ENCODE peak calls at places on chromosomes 5 and 9, in four cellular contexts. One of them, this sample, is unnamed.

GRCh38 chr5:92939428-92939827 is 641.6 kb downstream of the NR2F1-AS1 start:
- DNase-seq in brain microvascular endothelial cell: no peak
- DNase-seq in NB4: no peak
- DNase-seq in epithelial cell of esophagus: no peak
- DNase-seq in this sample: peak

GRCh38 chr5:35674049-35674448 is 56.4 kb downstream of the SPEF2 start:
- DNase-seq in brain microvascular endothelial cell: no peak
- DNase-seq in NB4: no peak
- DNase-seq in epithelial cell of esophagus: no peak
- DNase-seq in this sample: no peak

GRCh38 chr5:143642791-143643190 is 169.2 kb upstream of the HMHB1 start:
- DNase-seq in brain microvascular endothelial cell: no peak
- DNase-seq in NB4: no peak
- DNase-seq in epithelial cell of esophagus: no peak
- DNase-seq in this sample: no peak

GRCh38 chr5:73901455-73901854 is 275.5 kb downstream of the ARHGEF28 start:
- DNase-seq in brain microvascular endothelial cell: no peak
- DNase-seq in NB4: peak
- DNase-seq in epithelial cell of esophagus: peak
- DNase-seq in this sample: no peak

GRCh38 chr9:78769684-78770083 is 472.8 kb downstream of the PSAT1 start:
- DNase-seq in brain microvascular endothelial cell: no peak
- DNase-seq in NB4: no peak
- DNase-seq in epithelial cell of esophagus: peak
- DNase-seq in this sample: no peak

GRCh38 chr5:61023131-61023530 is 78.1 kb downstream of the NDUFAF2 start:
- DNase-seq in brain microvascular endothelial cell: no peak
- DNase-seq in NB4: no peak
- DNase-seq in epithelial cell of esophagus: no peak
- DNase-seq in this sample: peak

GRCh38 chr5:93967923-93968322 is 226.5 kb upstream of the POU5F2 start:
- DNase-seq in brain microvascular endothelial cell: no peak
- DNase-seq in NB4: no peak
- DNase-seq in epithelial cell of esophagus: no peak
- DNase-seq in this sample: no peak

GRCh38 chr5:38602641-38603040 is 46.2 kb upstream of the LIFR start:
- DNase-seq in brain microvascular endothelial cell: no peak
- DNase-seq in NB4: no peak
- DNase-seq in epithelial cell of esophagus: no peak
- DNase-seq in this sample: no peak

GRCh38 chr5:171459839-171460238 is 40.4 kb downstream of the FGF18 start:
- DNase-seq in brain microvascular endothelial cell: no peak
- DNase-seq in NB4: no peak
- DNase-seq in epithelial cell of esophagus: no peak
- DNase-seq in this sample: no peak

GRCh38 chr9:114321759-114322158 is 1.1 kb upstream of the ORM1 start:
- DNase-seq in brain microvascular endothelial cell: peak
- DNase-seq in NB4: no peak
- DNase-seq in epithelial cell of esophagus: no peak
- DNase-seq in this sample: no peak

GRCh38 chr5:18533137-18533536 is 898.9 kb downstream of the TAF11L14 start:
- DNase-seq in brain microvascular endothelial cell: no peak
- DNase-seq in NB4: no peak
- DNase-seq in epithelial cell of esophagus: no peak
- DNase-seq in this sample: no peak

GRCh38 chr9:22210262-22210661 is 201.2 kb upstream of the CDKN2B start:
- DNase-seq in brain microvascular endothelial cell: no peak
- DNase-seq in NB4: no peak
- DNase-seq in epithelial cell of esophagus: peak
- DNase-seq in this sample: peak

GRCh38 chr5:122035913-122036312 is 42.1 kb downstream of the LOX start:
- DNase-seq in brain microvascular endothelial cell: no peak
- DNase-seq in NB4: no peak
- DNase-seq in epithelial cell of esophagus: no peak
- DNase-seq in this sample: peak

GRCh38 chr5:131264453-131265200 is 774 bp downstream of the CDC42SE2 start:
- DNase-seq in brain microvascular endothelial cell: no peak
- DNase-seq in NB4: peak
- DNase-seq in epithelial cell of esophagus: peak
- DNase-seq in this sample: peak

GRCh38 chr9:21995652-21996275 is 1.2 kb downstream of the CDKN2B-AS1 start:
- DNase-seq in brain microvascular endothelial cell: no peak
- DNase-seq in NB4: no peak
- DNase-seq in epithelial cell of esophagus: peak
- DNase-seq in this sample: peak

GRCh38 chr9:32395483-32396216 is 11.2 kb downstream of the ACO1 start:
- DNase-seq in brain microvascular endothelial cell: peak
- DNase-seq in NB4: peak
- DNase-seq in epithelial cell of esophagus: peak
- DNase-seq in this sample: peak

GRCh38 chr5:135457424-135458071 is 5.4 kb upstream of the TIFAB start:
- DNase-seq in brain microvascular endothelial cell: peak
- DNase-seq in NB4: peak
- DNase-seq in epithelial cell of esophagus: peak
- DNase-seq in this sample: peak

GRCh38 chr9:93665128-93665565 is 88.8 kb downstream of the PHF2 start:
- DNase-seq in brain microvascular endothelial cell: no peak
- DNase-seq in NB4: no peak
- DNase-seq in epithelial cell of esophagus: no peak
- DNase-seq in this sample: no peak

GRCh38 chr5:76384705-76385104 is 18.4 kb upstream of the IQGAP2 start:
- DNase-seq in brain microvascular endothelial cell: no peak
- DNase-seq in NB4: no peak
- DNase-seq in epithelial cell of esophagus: no peak
- DNase-seq in this sample: no peak

GRCh38 chr9:26566141-26566540 is 326.5 kb downstream of the CAAP1 start:
- DNase-seq in brain microvascular endothelial cell: no peak
- DNase-seq in NB4: no peak
- DNase-seq in epithelial cell of esophagus: no peak
- DNase-seq in this sample: no peak

GRCh38 chr9:116653580-116654355 is 33.3 kb upstream of the TRIM32 start:
- DNase-seq in brain microvascular endothelial cell: no peak
- DNase-seq in NB4: no peak
- DNase-seq in epithelial cell of esophagus: peak
- DNase-seq in this sample: peak

GRCh38 chr5:148848378-148849031 is 22.1 kb downstream of the ADRB2 start:
- DNase-seq in brain microvascular endothelial cell: no peak
- DNase-seq in NB4: no peak
- DNase-seq in epithelial cell of esophagus: no peak
- DNase-seq in this sample: no peak

GRCh38 chr5:77906806-77907205 is 130.7 kb upstream of the TBCA start:
- DNase-seq in brain microvascular endothelial cell: no peak
- DNase-seq in NB4: no peak
- DNase-seq in epithelial cell of esophagus: peak
- DNase-seq in this sample: peak

GRCh38 chr9:87198716-87199115 is 251.4 kb upstream of the GAS1 start:
- DNase-seq in brain microvascular endothelial cell: no peak
- DNase-seq in NB4: no peak
- DNase-seq in epithelial cell of esophagus: peak
- DNase-seq in this sample: no peak

GRCh38 chr9:76624381-76625048 is 139.7 kb upstream of the PCA3 start:
- DNase-seq in brain microvascular endothelial cell: no peak
- DNase-seq in NB4: no peak
- DNase-seq in epithelial cell of esophagus: no peak
- DNase-seq in this sample: no peak

GRCh38 chr9:18452276-18452675 is 21.7 kb upstream of the ADAMTSL1 start:
- DNase-seq in brain microvascular endothelial cell: no peak
- DNase-seq in NB4: no peak
- DNase-seq in epithelial cell of esophagus: no peak
- DNase-seq in this sample: no peak

GRCh38 chr5:158979749-158980521 is 119.8 kb downstream of the EBF1 start:
- DNase-seq in brain microvascular endothelial cell: peak
- DNase-seq in NB4: no peak
- DNase-seq in epithelial cell of esophagus: peak
- DNase-seq in this sample: peak

GRCh38 chr5:176543428-176544182 is 5.5 kb upstream of the CDHR2 start:
- DNase-seq in brain microvascular endothelial cell: no peak
- DNase-seq in NB4: peak
- DNase-seq in epithelial cell of esophagus: peak
- DNase-seq in this sample: peak

GRCh38 chr5:34652916-34653315 is 3.2 kb upstream of the RAI14 start:
- DNase-seq in brain microvascular endothelial cell: peak
- DNase-seq in NB4: no peak
- DNase-seq in epithelial cell of esophagus: no peak
- DNase-seq in this sample: no peak

GRCh38 chr9:113222482-113222841 is 1.1 kb downstream of the SLC31A1 start:
- DNase-seq in brain microvascular endothelial cell: no peak
- DNase-seq in NB4: peak
- DNase-seq in epithelial cell of esophagus: peak
- DNase-seq in this sample: peak

GRCh38 chr5:61228691-61229280 is 66.5 kb upstream of the SMIM15 start:
- DNase-seq in brain microvascular endothelial cell: no peak
- DNase-seq in NB4: peak
- DNase-seq in epithelial cell of esophagus: peak
- DNase-seq in this sample: peak

GRCh38 chr9:37262410-37262809 is 142.0 kb downstream of the ZCCHC7 start:
- DNase-seq in brain microvascular endothelial cell: peak
- DNase-seq in NB4: peak
- DNase-seq in epithelial cell of esophagus: peak
- DNase-seq in this sample: peak
- TF ChIP-seq CTCF in brain microvascular endothelial cell: peak
- TF ChIP-seq CTCF in NB4: no peak
- TF ChIP-seq CTCF in epithelial cell of esophagus: peak
- TF ChIP-seq CTCF in this sample: peak

DNA sequence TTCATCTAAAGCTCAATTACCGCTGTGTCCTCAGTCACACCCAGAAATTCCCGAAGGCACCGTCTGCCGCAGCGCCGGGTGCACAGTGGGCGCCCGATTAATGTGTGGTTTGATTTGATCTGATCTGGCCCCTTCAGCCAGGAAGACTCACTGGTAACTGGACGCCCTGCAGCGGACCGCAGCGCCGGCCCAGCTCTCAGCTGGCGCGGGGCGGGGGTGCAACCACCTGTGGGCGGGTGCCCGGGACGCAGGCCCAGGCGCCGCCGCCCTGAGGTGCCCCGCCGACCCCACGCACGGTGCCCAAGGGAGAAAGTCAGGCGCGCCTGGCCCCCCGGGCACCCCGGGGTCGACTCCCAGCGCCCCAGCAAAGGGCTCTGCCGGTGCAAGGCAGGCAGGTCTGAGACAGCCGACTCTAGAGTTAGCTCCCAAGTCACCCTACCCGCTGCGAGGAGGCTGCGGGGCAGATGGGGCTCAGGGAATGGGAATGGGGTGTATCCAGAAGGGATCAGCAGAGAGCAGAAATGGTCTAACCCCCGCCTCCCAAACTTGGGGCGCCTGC is 1.7 kb downstream of the EPB41L4B start:
- DNase-seq in brain microvascular endothelial cell: no peak
- DNase-seq in NB4: no peak
- DNase-seq in epithelial cell of esophagus: peak
- DNase-seq in this sample: no peak
- H3K4me3 ChIP-seq in brain microvascular endothelial cell: no peak
- H3K4me3 ChIP-seq in NB4: no peak
- H3K4me3 ChIP-seq in epithelial cell of esophagus: peak
- H3K4me3 ChIP-seq in this sample: no peak

GRCh38 chr5:132465095-132465707 is 25.4 kb downstream of the IRF1 start:
- DNase-seq in brain microvascular endothelial cell: no peak
- DNase-seq in NB4: no peak
- DNase-seq in epithelial cell of esophagus: no peak
- DNase-seq in this sample: no peak

GRCh38 chr5:132462856-132463745 is 27.5 kb downstream of the IRF1 start:
- DNase-seq in brain microvascular endothelial cell: no peak
- DNase-seq in NB4: peak
- DNase-seq in epithelial cell of esophagus: no peak
- DNase-seq in this sample: no peak

GRCh38 chr5:132463808-132464154 is 26.8 kb downstream of the IRF1 start:
- DNase-seq in brain microvascular endothelial cell: no peak
- DNase-seq in NB4: no peak
- DNase-seq in epithelial cell of esophagus: no peak
- DNase-seq in this sample: no peak

GRCh38 chr5:132466453-132467291 is 23.9 kb downstream of the IRF1 start:
- DNase-seq in brain microvascular endothelial cell: peak
- DNase-seq in NB4: peak
- DNase-seq in epithelial cell of esophagus: peak
- DNase-seq in this sample: peak

GRCh38 chr5:132464155-132464939 is 26.2 kb downstream of the IRF1 start:
- DNase-seq in brain microvascular endothelial cell: no peak
- DNase-seq in NB4: peak
- DNase-seq in epithelial cell of esophagus: no peak
- DNase-seq in this sample: peak
- TF ChIP-seq CTCF in brain microvascular endothelial cell: peak
- TF ChIP-seq CTCF in NB4: no peak
- TF ChIP-seq CTCF in epithelial cell of esophagus: no peak
- TF ChIP-seq CTCF in this sample: peak

GRCh38 chr5:132422720-132423442 is 53.4 kb downstream of the SLC22A5 start:
- DNase-seq in brain microvascular endothelial cell: peak
- DNase-seq in NB4: peak
- DNase-seq in epithelial cell of esophagus: peak
- DNase-seq in this sample: peak

GRCh38 chr5:132423443-132423898 is 54.0 kb downstream of the SLC22A5 start:
- DNase-seq in brain microvascular endothelial cell: no peak
- DNase-seq in NB4: no peak
- DNase-seq in epithelial cell of esophagus: no peak
- DNase-seq in this sample: no peak

GRCh38 chr5:132425975-132426524 is 56.5 kb downstream of the SLC22A5 start:
- DNase-seq in brain microvascular endothelial cell: no peak
- DNase-seq in NB4: no peak
- DNase-seq in epithelial cell of esophagus: no peak
- DNase-seq in this sample: no peak

GRCh38 chr5:132425009-132425937 is 55.8 kb downstream of the SLC22A5 start:
- DNase-seq in brain microvascular endothelial cell: peak
- DNase-seq in NB4: peak
- DNase-seq in epithelial cell of esophagus: peak
- DNase-seq in this sample: peak

DNA sequence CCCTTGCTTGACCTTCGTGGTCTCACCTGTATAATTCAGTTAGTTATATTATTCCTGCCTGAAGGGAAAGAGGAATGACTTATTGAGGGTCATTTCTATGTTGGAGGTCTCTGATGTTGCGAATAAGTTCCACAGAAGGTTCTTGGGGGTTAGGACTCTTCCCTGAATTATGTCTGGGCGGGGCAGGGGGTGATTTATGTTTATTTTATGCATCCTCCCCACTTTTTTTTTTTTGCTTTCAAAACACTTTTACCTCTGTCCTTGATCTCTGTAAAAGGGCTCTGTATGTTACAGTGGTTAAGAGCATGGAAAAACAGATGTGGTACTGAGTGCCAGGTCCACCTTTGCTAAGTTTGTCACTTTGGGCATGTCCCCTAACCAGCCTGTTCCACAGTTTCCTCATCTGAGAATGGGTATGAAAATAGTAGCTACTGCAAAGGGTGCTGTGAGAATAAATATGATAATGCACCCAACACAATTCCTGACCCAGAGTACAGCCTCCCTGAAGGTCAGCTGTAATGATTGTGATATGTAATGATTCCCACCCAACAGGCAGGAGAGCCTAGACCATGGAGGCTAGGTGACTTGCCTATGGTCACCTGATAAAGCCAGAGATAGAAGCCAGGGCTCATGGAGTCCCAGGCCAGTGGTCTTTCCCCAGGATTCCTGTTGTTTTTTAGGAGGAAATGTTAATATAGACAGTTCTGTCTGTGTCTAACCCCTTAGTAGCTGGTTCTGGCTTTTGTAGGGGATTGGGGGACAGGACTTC is 54.8 kb downstream of the SLC22A5 start:
- DNase-seq in brain microvascular endothelial cell: no peak
- DNase-seq in NB4: no peak
- DNase-seq in epithelial cell of esophagus: no peak
- DNase-seq in this sample: no peak
- H3K4me3 ChIP-seq in brain microvascular endothelial cell: no peak
- H3K4me3 ChIP-seq in NB4: peak
- H3K4me3 ChIP-seq in epithelial cell of esophagus: no peak
- H3K4me3 ChIP-seq in this sample: no peak

GRCh38 chr9:127746959-127747569 is 12.0 kb upstream of the TOR2A start:
- DNase-seq in brain microvascular endothelial cell: no peak
- DNase-seq in NB4: no peak
- DNase-seq in epithelial cell of esophagus: no peak
- DNase-seq in this sample: no peak
- TF ChIP-seq CTCF in brain microvascular endothelial cell: peak
- TF ChIP-seq CTCF in NB4: no peak
- TF ChIP-seq CTCF in epithelial cell of esophagus: no peak
- TF ChIP-seq CTCF in this sample: no peak